ENCODE peak calls at places on chromosomes 16 and 17, in nine cellular contexts. Q is mucosa of descending colon; K is lower lobe of right lung; P is activated CD8-positive, alpha-beta T cell treated with anti-CD3 and anti-CD28 coated beads for 36 hours; Y is right lobe of liver; R is lung; O is CD8-positive, alpha-beta T cell; N is psoas muscle; M is WTC11. U is an unnamed sample.

GRCh38 chr17:52740006-52740405 is 581.5 kb upstream of the CA10 start:
- ATAC-seq in Q (no peak), R (no peak), P (no peak), Y (no peak), O (no peak), N (no peak), K (no peak), M (no peak), U (no peak)

GRCh38 chr17:16464641-16465312 is 27.2 kb downstream of the LRRC75A start:
- ATAC-seq in K (no peak), R (no peak), N (no peak), Y (no peak), Q (peak), P (no peak), M (no peak), O (no peak), U (peak)

GRCh38 chr16:19697756-19698318 is 20.2 kb downstream of the KNOP1 start:
- ATAC-seq in R (no peak), P (no peak), N (no peak), M (no peak), Q (peak), Y (no peak), O (no peak), K (no peak), U (no peak)

GRCh38 chr16:46895399-46896313 is 11.5 kb downstream of the GPT2 start:
- ATAC-seq in K (peak), O (no peak), Q (no peak), Y (peak), M (no peak), P (no peak), N (no peak), R (no peak), U (no peak)

GRCh38 chr17:43645450-43645764 is 16.3 kb downstream of the MEOX1 start:
- ATAC-seq in Y (no peak), R (no peak), K (no peak), P (no peak), M (peak), Q (no peak), N (no peak), O (no peak), U (no peak)

GRCh38 chr17:64180089-64180488 is 50.1 kb upstream of the ERN1 start:
- ATAC-seq in Q (no peak), P (no peak), M (no peak), N (no peak), O (no peak), K (peak), Y (no peak), R (no peak), U (peak)

GRCh38 chr16:27852681-27853080 is 210.8 kb downstream of the GSG1L start:
- ATAC-seq in P (no peak), Q (no peak), O (no peak), K (no peak), R (no peak), Y (no peak), N (no peak), M (no peak), U (no peak)

GRCh38 chr16:86566601-86566965 is at the start of gene FOXC2:
- ATAC-seq in R (no peak), Y (no peak), Q (peak), N (no peak), K (no peak), M (peak), O (peak), P (no peak), U (peak)

GRCh38 chr16:15482068-15482747 is 47.8 kb downstream of the BMERB1 start:
- ATAC-seq in Q (peak), K (peak), O (no peak), Y (peak), M (peak), N (peak), R (peak), P (peak), U (peak)

GRCh38 chr16:87182759-87183158 is 134.4 kb downstream of the C16orf95 start:
- ATAC-seq in K (no peak), M (no peak), Q (no peak), Y (no peak), O (no peak), R (no peak), N (no peak), P (no peak), U (no peak)

GRCh38 chr16:90011908-90012501 is 7.3 kb downstream of the DBNDD1 start:
- ATAC-seq in Q (no peak), O (no peak), M (no peak), R (no peak), Y (no peak), K (no peak), N (peak), P (no peak), U (no peak)

GRCh38 chr16:81558444-81559175 is 114.0 kb downstream of the CMIP start:
- ATAC-seq in M (peak), Y (peak), P (no peak), O (no peak), R (peak), N (no peak), Q (peak), K (peak), U (peak)
- TF ChIP-seq CTCF in M (no peak), Y (no peak), P (no peak), O (no peak), R (no peak), N (no peak), Q (no peak), K (no peak), U (no peak)

GRCh38 chr17:73841431-73842060 is 197.3 kb upstream of the SDK2 start:
- ATAC-seq in M (peak), Y (peak), R (no peak), K (no peak), N (no peak), O (peak), P (peak), Q (peak), U (no peak)
- TF ChIP-seq CTCF in M (peak), Y (peak), R (peak), K (peak), N (peak), O (peak), P (peak), Q (peak), U (peak)

GRCh38 chr16:30535777-30536190 is 1.1 kb upstream of the ZNF747 start:
- ATAC-seq in N (peak), Q (peak), R (peak), K (peak), P (peak), M (peak), O (peak), Y (peak), U (peak)
- TF ChIP-seq CTCF in N (peak), Q (peak), R (peak), K (peak), P (no peak), M (no peak), O (peak), Y (peak), U (peak)

DNA sequence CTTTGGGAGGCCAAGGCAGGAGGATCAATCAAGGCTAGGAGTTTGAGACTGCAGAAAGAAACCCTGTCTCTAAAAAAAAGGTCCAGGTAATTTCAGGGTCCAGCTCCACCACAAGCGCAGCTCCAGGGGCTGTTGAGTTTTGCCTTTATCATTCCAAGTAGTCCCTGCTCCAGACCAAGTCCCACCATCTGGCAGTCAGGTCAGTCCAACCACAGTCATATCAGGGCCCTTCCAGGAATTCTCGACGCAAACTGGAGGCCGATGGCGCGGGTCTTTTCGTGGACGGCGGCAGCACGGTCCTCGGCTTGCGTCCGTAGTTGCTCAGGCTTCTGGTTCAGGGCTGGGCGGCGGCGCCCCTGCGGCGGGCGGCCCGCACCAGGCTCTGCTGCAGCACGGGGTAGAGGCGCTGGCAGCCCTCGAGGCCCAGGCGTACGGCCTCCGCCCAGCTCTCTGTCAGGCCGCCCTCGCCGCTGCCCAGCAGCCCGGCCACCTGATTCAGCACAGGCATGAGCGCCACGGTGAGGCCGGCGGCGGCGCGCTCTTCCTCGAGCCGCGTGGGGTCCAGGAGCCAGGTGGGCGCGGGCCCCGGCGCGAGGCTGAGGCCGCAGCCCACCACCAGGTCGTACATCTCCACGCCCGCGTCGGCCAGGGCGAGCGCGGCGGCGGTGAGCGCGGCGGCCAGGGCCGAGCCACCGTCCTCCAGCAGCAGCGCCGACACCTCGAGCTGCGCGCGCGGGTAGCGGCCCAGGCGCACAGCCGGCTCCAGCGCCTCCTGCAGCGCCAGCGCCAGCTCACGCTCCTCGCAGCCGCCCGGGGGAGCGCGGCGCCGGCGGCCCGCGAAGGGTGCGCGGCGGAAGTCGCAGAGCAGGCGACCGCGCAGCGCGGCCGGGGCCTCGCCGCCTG is 741 bp downstream of the EXOSC6 start:
- ATAC-seq in O (peak), P (peak), Q (peak), N (peak), Y (peak), R (peak), M (peak), K (peak), U (peak)
- TF ChIP-seq CTCF in O (no peak), P (no peak), Q (no peak), N (no peak), Y (no peak), R (no peak), M (no peak), K (no peak), U (peak)

DNA sequence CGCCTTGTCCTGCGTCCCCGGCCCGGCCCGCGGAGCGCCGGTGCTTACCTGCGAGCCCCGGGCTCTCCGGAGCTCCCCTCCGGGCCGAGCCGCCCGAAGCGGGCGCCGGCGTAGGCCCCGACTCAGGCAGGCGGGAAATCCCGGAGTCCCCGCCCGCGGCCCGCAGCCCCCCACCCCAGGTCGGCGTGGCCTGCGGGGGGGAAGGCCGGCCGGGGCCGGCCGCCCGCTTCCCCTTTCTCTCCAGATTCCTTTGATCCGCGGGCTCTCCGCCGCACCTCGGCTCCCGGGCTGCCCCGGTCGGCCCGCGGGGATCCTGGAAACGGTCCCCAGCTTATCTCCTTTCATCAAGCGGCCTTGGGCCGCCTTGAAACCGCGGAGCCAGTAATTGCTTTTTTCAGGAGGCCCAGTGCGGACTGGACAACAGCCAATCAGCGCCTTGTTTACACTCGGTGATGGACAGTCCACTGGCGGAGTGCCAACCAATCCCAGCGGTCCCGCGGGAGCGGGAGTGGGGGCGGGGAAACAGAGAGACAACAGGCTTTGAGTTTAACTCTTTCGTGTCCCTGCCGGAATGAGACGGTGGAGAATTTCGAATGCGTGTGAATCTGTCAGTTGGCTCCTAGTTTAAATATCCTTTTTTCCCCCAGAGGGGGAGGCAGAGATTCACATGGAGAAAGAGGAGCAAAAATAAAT is 1.4 kb upstream of the BAHCC1 start:
- ATAC-seq in M (peak), O (no peak), Q (peak), K (peak), Y (peak), P (peak), N (peak), R (peak), U (peak)
- TF ChIP-seq CTCF in M (no peak), O (no peak), Q (no peak), K (no peak), Y (no peak), P (no peak), N (no peak), R (no peak), U (no peak)

DNA sequence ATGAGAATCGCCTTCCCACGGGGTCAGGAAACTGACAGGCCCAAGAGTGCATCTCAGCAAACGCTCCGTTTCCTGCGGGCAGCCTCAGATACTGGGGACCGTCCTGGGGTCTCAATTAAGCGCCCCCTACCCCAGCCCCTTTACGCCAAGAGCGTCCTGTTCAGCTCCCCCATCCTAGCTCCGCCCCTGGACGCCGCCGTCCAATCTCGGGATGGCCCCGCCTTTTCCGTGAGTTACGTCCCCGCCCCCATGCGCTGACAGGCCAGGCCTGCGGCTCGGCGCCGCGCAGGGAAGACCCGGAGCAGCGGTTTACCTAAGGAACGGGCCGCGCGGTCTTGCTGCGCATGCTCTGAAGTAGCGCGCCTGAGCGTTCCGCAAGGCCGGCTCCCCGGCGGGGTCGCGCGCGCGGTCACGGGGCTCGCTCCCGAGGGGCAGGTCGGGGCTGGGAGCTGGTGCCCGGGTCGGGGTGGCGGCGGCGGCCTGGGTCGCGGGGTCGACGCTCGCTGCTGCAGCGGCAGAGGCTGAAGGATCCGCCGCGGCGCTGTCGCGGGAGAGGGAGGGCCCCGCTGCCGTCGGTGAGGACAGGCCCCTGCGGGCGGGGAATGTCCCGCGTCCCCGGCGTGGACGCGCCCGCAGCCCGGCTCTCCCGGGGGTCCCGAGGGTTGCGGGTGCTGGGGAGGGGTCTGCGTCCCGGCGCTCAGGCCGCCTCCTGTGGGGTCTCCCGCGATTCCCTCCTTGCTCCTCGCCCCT is at the start of gene FLYWCH1:
- ATAC-seq in K (peak), Q (peak), M (peak), P (peak), Y (peak), R (peak), O (peak), N (peak), U (peak)
- TF ChIP-seq CTCF in K (no peak), Q (no peak), M (no peak), P (no peak), Y (no peak), R (no peak), O (no peak), N (no peak), U (no peak)

DNA sequence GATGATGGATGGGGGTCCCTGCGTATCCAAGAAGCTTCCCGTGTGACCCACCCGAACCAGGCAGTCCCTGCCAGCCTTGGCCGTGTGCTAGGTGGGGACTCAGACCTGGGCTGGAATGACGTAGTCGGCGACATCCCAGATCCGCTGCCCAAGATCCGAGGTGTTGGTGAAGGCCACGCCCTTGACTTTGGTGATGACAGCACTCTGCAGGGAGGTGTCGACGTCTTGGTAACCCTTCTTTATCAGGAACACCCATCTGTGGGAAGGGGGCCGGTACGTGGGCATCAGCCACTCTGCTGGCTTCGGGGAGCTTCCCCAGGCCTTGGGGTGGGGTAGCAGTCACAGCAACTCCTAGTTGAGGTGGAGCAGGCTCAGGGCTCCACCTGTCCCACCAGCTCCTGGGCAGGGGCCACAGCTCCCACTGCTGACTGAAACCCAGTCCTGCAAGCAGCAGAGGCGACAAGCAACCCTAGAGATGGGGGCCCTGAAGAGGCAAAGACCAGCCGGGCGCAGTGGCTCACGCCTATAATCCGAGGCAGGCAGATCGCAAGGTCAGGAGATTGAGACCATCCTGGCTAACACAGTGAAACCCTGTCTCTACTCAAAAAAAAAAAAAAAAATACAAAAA is 4.3 kb downstream of the P2RX5 start:
- ATAC-seq in Q (no peak), N (no peak), K (no peak), O (no peak), R (no peak), M (peak), Y (no peak), P (no peak), U (no peak)
- TF ChIP-seq CTCF in Q (no peak), N (no peak), K (no peak), O (no peak), R (no peak), M (no peak), Y (no peak), P (no peak), U (no peak)

GRCh38 chr16:67156146-67156844 is 3.4 kb downstream of the TRADD start:
- ATAC-seq in N (no peak), Q (no peak), M (no peak), K (no peak), R (no peak), O (no peak), P (no peak), Y (no peak), U (no peak)
- TF ChIP-seq CTCF in N (no peak), Q (no peak), M (peak), K (no peak), R (no peak), O (no peak), P (no peak), Y (no peak), U (no peak)

GRCh38 chr17:77815127-77815905 is 143.2 kb upstream of the TNRC6C start:
- ATAC-seq in O (no peak), P (no peak), N (peak), M (peak), Q (no peak), R (no peak), K (no peak), Y (no peak), U (no peak)
- TF ChIP-seq CTCF in O (no peak), P (no peak), N (no peak), M (no peak), Q (no peak), R (no peak), K (no peak), Y (no peak), U (no peak)